ENCODE peak calls at places on chromosomes 1 and 21, in seven cellular contexts. Q is prostate gland, C is IMR-90, O is pancreas, G is ovary, D is GM23248, E is hepatocyte. B is an unnamed sample.

GRCh38 chr1:188782220-188782841 is 1695.3 kb downstream of the BRINP3 start:
- DNase-seq in Q (no peak), C (peak; percentile 51), O (no peak), G (no peak), D (peak; percentile 44), E (peak; percentile 77), B (no peak)

GRCh38 chr1:67367370-67368345 is 60.0 kb downstream of the IL12RB2 start:
- DNase-seq in Q (no peak), C (peak; percentile 14), O (peak; percentile 69), G (peak; percentile 67), D (peak; percentile 6), E (peak; percentile 73), B (peak; percentile 89)

GRCh38 chr1:226344441-226345120 is 35.6 kb upstream of the LIN9 start:
- DNase-seq in Q (no peak), C (no peak), O (no peak), G (no peak), D (no peak), E (no peak), B (no peak)

GRCh38 chr1:87072431-87072830 is 158.0 kb downstream of the HS2ST1 start:
- DNase-seq in Q (no peak), C (no peak), O (no peak), G (no peak), D (no peak), E (no peak), B (no peak)

GRCh38 chr1:232688398-232688797 is 58.5 kb upstream of the SIPA1L2 start:
- DNase-seq in Q (no peak), C (no peak), O (no peak), G (no peak), D (no peak), E (no peak), B (no peak)

GRCh38 chr1:30609336-30610280 is 113.8 kb downstream of the MATN1 start:
- DNase-seq in Q (no peak), C (no peak), O (no peak), G (no peak), D (no peak), E (no peak), B (no peak)

GRCh38 chr1:248366609-248367008 is 5.1 kb downstream of the OR2T4 start:
- DNase-seq in Q (no peak), C (no peak), O (no peak), G (no peak), D (no peak), E (no peak), B (no peak)

GRCh38 chr1:153752561-153753195 is 22.5 kb upstream of the SLC27A3 start:
- DNase-seq in Q (no peak), C (peak; percentile 79), O (no peak), G (peak; percentile 93), D (peak; percentile 84), E (peak; percentile 52), B (no peak)

GRCh38 chr1:160797861-160798273 is 1.9 kb downstream of the LY9 start:
- DNase-seq in Q (no peak), C (no peak), O (no peak), G (no peak), D (no peak), E (no peak), B (no peak)
- H3K4me3 ChIP-seq in Q (no peak overlapping the region), C (no peak overlapping the region), O (no peak overlapping the region), G (no peak overlapping the region), D (no peak overlapping the region), E (no peak overlapping the region), B (no peak overlapping the region)

GRCh38 chr1:147904726-147905125 is 2.1 kb downstream of the GJA8 start:
- DNase-seq in Q (no peak), C (no peak), O (no peak), G (no peak), D (no peak), E (no peak), B (no peak)
- H3K4me3 ChIP-seq in Q (no peak overlapping the region), C (no peak overlapping the region), O (no peak overlapping the region), G (no peak overlapping the region), D (no peak overlapping the region), E (no peak overlapping the region), B (no peak overlapping the region)

GRCh38 chr1:15760520-15761211 is 2.1 kb downstream of the FBLIM1 start:
- DNase-seq in Q (no peak), C (peak; percentile 74), O (no peak), G (peak; percentile 75), D (peak; percentile 74), E (peak; percentile 56), B (no peak)
- H3K4me3 ChIP-seq in Q (no peak overlapping the region), C (peak overlapping the region; percentile 21), O (no peak overlapping the region), G (peak overlapping the region; percentile 24), D (peak overlapping the region; percentile 77), E (peak overlapping the region; percentile 34), B (no peak overlapping the region)

GRCh38 chr21:21851657-21852056 is 853.4 kb downstream of the NCAM2 start:
- DNase-seq in Q (no peak), C (peak; percentile 13), O (no peak), G (no peak), D (no peak), E (no peak), B (no peak)
- H3K4me3 ChIP-seq in Q (no peak overlapping the region), C (no peak overlapping the region), O (no peak overlapping the region), G (no peak overlapping the region), D (no peak overlapping the region), E (no peak overlapping the region), B (no peak overlapping the region)

GRCh38 chr1:44723064-44723463 is 7.9 kb downstream of the RNU5D-1 start:
- DNase-seq in Q (no peak), C (no peak), O (no peak), G (no peak), D (no peak), E (no peak), B (no peak)
- H3K4me3 ChIP-seq in Q (no peak overlapping the region), C (no peak overlapping the region), O (no peak overlapping the region), G (no peak overlapping the region), D (no peak overlapping the region), E (no peak overlapping the region), B (no peak overlapping the region)

B was measured in thyroid gland.